ENCODE peak calls at places on chromosomes 16 and 17, in five cellular contexts. N is mesendoderm, J is psoas muscle, G is cardiac fibroblast, M is astrocyte. D is an unnamed sample.

GRCh38 chr17:46894024-46894423 is 28.9 kb upstream of the GOSR2 start:
- DNase-seq in N (no peak), J (no peak), G (no peak), M (no peak), D (no peak)

GRCh38 chr16:55478827-55479559 is at the start of gene MMP2:
- DNase-seq in N (peak), J (peak), G (peak), M (peak), D (no peak)

GRCh38 chr16:52470601-52471000 is 76.3 kb downstream of the TOX3 start:
- DNase-seq in N (no peak), J (no peak), G (no peak), M (no peak), D (no peak)

GRCh38 chr16:75502916-75503605 is 7.8 kb upstream of the CHST6 start:
- DNase-seq in N (no peak), J (no peak), G (no peak), M (no peak), D (no peak)

GRCh38 chr17:2081564-2081963 is 26.7 kb downstream of the HIC1 start:
- DNase-seq in N (no peak), J (peak), G (peak), M (peak), D (no peak)

GRCh38 chr16:86143666-86144065 is 244.7 kb downstream of the IRF8 start:
- DNase-seq in N (no peak), J (no peak), G (no peak), M (no peak), D (no peak)

GRCh38 chr16:80804451-80805383 is at the start of gene CDYL2:
- DNase-seq in N (no peak), J (no peak), G (peak), M (no peak), D (no peak)

GRCh38 chr17:41223821-41224220 is 2.6 kb upstream of the KRTAP9-2 start:
- DNase-seq in N (no peak), J (no peak), G (no peak), M (no peak), D (no peak)

GRCh38 chr16:22348296-22348695 is 26.1 kb downstream of the CDR2 start:
- DNase-seq in N (no peak), J (no peak), G (no peak), M (no peak), D (no peak)

GRCh38 chr16:55508941-55509920 is at the start of gene LPCAT2:
- DNase-seq in N (peak), J (peak), G (peak), M (peak), D (no peak)

GRCh38 chr17:2084766-2085647 is 30.1 kb downstream of the HIC1 start:
- DNase-seq in N (no peak), J (peak), G (peak), M (peak), D (peak)

GRCh38 chr17:57671546-57672204 is 73.4 kb downstream of the CCDC182 start:
- DNase-seq in N (peak), J (peak), G (peak), M (peak), D (peak)

DNA sequence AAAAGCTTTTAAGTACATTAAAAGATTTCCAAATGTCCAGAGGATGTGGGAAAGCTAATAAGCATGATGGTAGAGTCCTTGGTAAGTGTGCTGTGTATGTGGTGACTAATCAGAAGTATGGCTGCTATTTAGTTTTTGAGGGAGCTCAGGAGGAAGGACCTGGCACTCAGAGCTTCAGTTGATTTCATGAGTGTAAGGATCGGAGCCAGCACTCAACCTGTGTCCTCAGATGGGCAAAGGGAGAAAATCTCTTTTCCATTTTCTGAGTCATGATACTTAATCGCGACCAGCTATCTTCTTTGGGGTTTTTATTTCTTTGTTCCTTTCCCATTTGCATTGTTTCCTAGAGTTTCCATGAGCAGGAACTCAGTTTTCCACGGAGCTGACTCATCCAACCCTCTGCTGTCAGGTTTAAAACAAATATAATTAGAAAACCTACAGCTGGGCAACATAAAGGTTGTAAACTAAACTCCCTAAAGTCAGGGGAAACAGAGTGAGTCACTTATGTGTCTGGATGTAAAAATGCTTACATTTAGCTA is 125.4 kb downstream of the MAP2K6 start:
- DNase-seq in N (no peak), J (no peak), G (peak), M (peak), D (peak)
- H3K4me3 ChIP-seq in N (no peak), J (no peak), G (no peak), M (peak), D (no peak)

DNA sequence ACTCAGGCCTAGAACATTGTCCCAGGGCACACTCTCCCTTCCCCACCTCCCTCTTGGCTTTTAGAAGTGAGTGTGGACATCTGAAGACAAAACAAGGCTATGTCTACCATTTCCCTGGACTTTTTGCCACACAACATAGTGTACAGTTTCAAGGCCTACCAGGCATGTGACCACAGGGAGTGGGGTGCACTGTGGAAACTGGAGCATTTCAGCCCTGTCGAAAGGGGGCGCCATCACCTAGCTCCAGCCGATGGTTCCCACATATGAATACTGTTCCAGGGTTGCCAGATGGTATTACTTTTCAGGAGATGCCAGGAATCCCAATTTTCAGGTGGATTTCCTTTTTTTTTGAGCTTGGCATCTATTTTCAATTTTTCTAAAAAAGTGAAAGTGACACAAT is 140.7 kb downstream of the KATNIP start:
- DNase-seq in N (peak), J (no peak), G (peak), M (no peak), D (no peak)
- H3K4me3 ChIP-seq in N (no peak), J (no peak), G (no peak), M (no peak), D (no peak)

DNA sequence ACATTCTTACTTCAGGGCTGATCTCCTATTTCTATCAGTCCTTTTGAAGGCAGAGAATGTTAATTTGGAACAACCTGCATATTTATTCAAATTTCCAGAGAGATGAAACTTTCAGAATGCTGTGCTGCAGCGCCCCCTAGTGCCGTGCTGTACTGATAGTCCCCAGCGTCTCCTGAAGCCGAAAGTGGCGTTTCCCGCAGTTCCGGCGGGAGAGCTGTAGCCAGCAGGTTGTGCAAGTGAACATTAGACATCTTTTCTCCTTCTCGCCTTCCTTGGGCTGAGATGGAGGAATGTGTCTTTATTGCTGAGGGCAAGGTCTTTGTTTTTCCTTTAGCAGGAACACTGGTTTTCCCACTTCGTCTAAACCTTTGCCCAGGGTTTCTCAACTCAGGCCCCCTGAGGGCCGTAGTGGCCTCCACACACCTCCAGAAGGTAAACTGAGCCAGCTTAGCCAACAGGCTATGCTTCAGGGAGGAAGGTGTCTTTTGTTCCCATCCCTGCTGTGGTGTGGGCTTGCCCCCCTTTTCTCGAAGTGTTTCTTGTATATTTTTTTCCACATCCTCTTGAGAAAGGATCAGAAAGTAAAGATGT is 26.4 kb downstream of the USP10 start:
- DNase-seq in N (peak), J (peak), G (peak), M (peak), D (peak)
- H3K4me3 ChIP-seq in N (no peak), J (no peak), G (no peak), M (no peak), D (no peak)

GRCh38 chr16:67200491-67200890 is 1.6 kb downstream of the ELMO3 start:
- DNase-seq in N (no peak), J (no peak), G (no peak), M (no peak), D (no peak)

GRCh38 chr16:67199011-67199807 is at the start of gene ELMO3:
- DNase-seq in N (peak), J (no peak), G (no peak), M (no peak), D (no peak)

GRCh38 chr16:67201411-67202345 is 2.7 kb downstream of the ELMO3 start:
- DNase-seq in N (no peak), J (no peak), G (no peak), M (no peak), D (no peak)

GRCh38 chr16:67198238-67198734 is 645 bp upstream of the ELMO3 start:
- DNase-seq in N (peak), J (peak), G (peak), M (no peak), D (no peak)

GRCh38 chr16:67199808-67200198 is 872 bp downstream of the ELMO3 start:
- DNase-seq in N (peak), J (no peak), G (no peak), M (no peak), D (no peak)
- H3K4me3 ChIP-seq in N (peak), J (no peak), G (no peak), M (no peak), D (no peak)

GRCh38 chr17:17496189-17497064 is at the start of gene RASD1:
- DNase-seq in N (peak), J (peak), G (peak), M (peak), D (peak)
- H3K4me3 ChIP-seq in N (peak), J (peak), G (peak), M (peak), D (peak)

GRCh38 chr17:63704259-63704576 is 4.3 kb upstream of the LIMD2 start:
- DNase-seq in N (no peak), J (no peak), G (no peak), M (no peak), D (no peak)

GRCh38 chr17:63703556-63704258 is 3.8 kb upstream of the LIMD2 start:
- DNase-seq in N (no peak), J (no peak), G (no peak), M (no peak), D (no peak)

GRCh38 chr17:63702616-63703015 is 2.7 kb upstream of the LIMD2 start:
- DNase-seq in N (no peak), J (no peak), G (no peak), M (no peak), D (no peak)

GRCh38 chr17:63702223-63702577 is 2.3 kb upstream of the LIMD2 start:
- DNase-seq in N (no peak), J (no peak), G (no peak), M (no peak), D (no peak)

GRCh38 chr17:63703029-63703428 is 3.1 kb upstream of the LIMD2 start:
- DNase-seq in N (no peak), J (no peak), G (no peak), M (no peak), D (no peak)
- H3K4me3 ChIP-seq in N (no peak), J (no peak), G (no peak), M (no peak), D (no peak)

GRCh38 chr16:49716268-49716667 is 139.6 kb downstream of the ZNF423 start:
- DNase-seq in N (no peak), J (no peak), G (no peak), M (no peak), D (no peak)
- H3K4me3 ChIP-seq in N (no peak), J (no peak), G (no peak), M (no peak), D (no peak)

GRCh38 chr17:32752934-32753333 is 124.0 kb downstream of the MYO1D start:
- DNase-seq in N (no peak), J (no peak), G (no peak), M (no peak), D (no peak)

GRCh38 chr17:32759476-32759875 is 117.4 kb downstream of the MYO1D start:
- DNase-seq in N (no peak), J (no peak), G (no peak), M (no peak), D (no peak)

GRCh38 chr17:32755045-32755805 is 121.7 kb downstream of the MYO1D start:
- DNase-seq in N (peak), J (no peak), G (peak), M (peak), D (peak)

GRCh38 chr17:32757963-32758362 is 119.0 kb downstream of the MYO1D start:
- DNase-seq in N (no peak), J (no peak), G (no peak), M (no peak), D (no peak)

DNA sequence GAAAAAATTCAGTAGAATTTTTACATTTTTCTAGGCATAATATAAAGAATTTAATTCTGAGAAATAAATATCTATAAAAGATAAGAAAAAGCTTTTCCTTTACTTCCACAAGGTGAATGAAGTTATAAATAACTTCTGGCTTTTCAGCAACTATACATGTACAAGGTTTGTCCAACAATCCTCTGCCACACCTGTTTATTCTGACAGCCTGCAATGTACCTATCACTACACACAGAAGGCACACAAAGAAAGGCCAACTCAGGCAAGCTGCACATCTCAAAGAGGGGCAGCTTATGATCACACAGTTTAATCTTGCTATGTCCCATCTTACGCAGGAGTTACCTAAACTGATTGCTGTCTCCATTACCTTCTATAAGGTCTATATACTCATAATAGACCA is 120.2 kb downstream of the MYO1D start:
- DNase-seq in N (no peak), J (no peak), G (no peak), M (no peak), D (no peak)
- H3K4me3 ChIP-seq in N (no peak), J (no peak), G (no peak), M (no peak), D (no peak)

GRCh38 chr17:45425125-45425983 is 7.3 kb downstream of the ARHGAP27 start:
- DNase-seq in N (peak), J (peak), G (peak), M (peak), D (peak)
- H3K4me3 ChIP-seq in N (no peak), J (no peak), G (no peak), M (no peak), D (no peak)

D was measured in skeletal muscle cell.